ENCODE peak calls at places on chromosomes 3 and 15, in eight cellular contexts. One of them, this sample, is unnamed.

GRCh38 chr3:195542691-195543641 is at the start of gene PPP1R2:
- DNase-seq in heart right ventricle: peak
- DNase-seq in right atrium auricular region: peak
- DNase-seq in body of pancreas: peak
- DNase-seq in mammary epithelial cell: peak
- DNase-seq in upper lobe of right lung: peak
- DNase-seq in IMR-90: peak
- DNase-seq in lower lobe of right lung: peak
- DNase-seq in this sample: peak

GRCh38 chr3:193190387-193190786 is 50.6 kb upstream of the PLAAT1 start:
- DNase-seq in right atrium auricular region: no peak
- DNase-seq in body of pancreas: peak
- DNase-seq in heart right ventricle: no peak
- DNase-seq in IMR-90: no peak
- DNase-seq in upper lobe of right lung: no peak
- DNase-seq in lower lobe of right lung: no peak
- DNase-seq in mammary epithelial cell: peak
- DNase-seq in this sample: no peak

GRCh38 chr15:49154359-49154758 is 1.0 kb downstream of the COPS2 start:
- DNase-seq in lower lobe of right lung: no peak
- DNase-seq in body of pancreas: no peak
- DNase-seq in mammary epithelial cell: no peak
- DNase-seq in right atrium auricular region: no peak
- DNase-seq in heart right ventricle: no peak
- DNase-seq in upper lobe of right lung: no peak
- DNase-seq in IMR-90: no peak
- DNase-seq in this sample: no peak

GRCh38 chr15:101654191-101654590 is 2.0 kb upstream of the TM2D3 start:
- DNase-seq in upper lobe of right lung: no peak
- DNase-seq in right atrium auricular region: no peak
- DNase-seq in IMR-90: no peak
- DNase-seq in body of pancreas: no peak
- DNase-seq in lower lobe of right lung: no peak
- DNase-seq in mammary epithelial cell: no peak
- DNase-seq in heart right ventricle: no peak
- DNase-seq in this sample: no peak

GRCh38 chr3:77254967-77255831 is 215.3 kb downstream of the ROBO2 start:
- DNase-seq in right atrium auricular region: no peak
- DNase-seq in IMR-90: peak
- DNase-seq in lower lobe of right lung: no peak
- DNase-seq in upper lobe of right lung: no peak
- DNase-seq in body of pancreas: peak
- DNase-seq in mammary epithelial cell: peak
- DNase-seq in heart right ventricle: peak
- DNase-seq in this sample: peak

GRCh38 chr3:168249048-168249538 is 153.4 kb upstream of the GOLIM4 start:
- DNase-seq in mammary epithelial cell: peak
- DNase-seq in heart right ventricle: no peak
- DNase-seq in IMR-90: peak
- DNase-seq in body of pancreas: no peak
- DNase-seq in upper lobe of right lung: no peak
- DNase-seq in lower lobe of right lung: no peak
- DNase-seq in right atrium auricular region: no peak
- DNase-seq in this sample: peak

GRCh38 chr3:30747771-30748281 is 141.4 kb downstream of the TGFBR2 start:
- DNase-seq in lower lobe of right lung: no peak
- DNase-seq in body of pancreas: no peak
- DNase-seq in IMR-90: peak
- DNase-seq in heart right ventricle: no peak
- DNase-seq in right atrium auricular region: no peak
- DNase-seq in upper lobe of right lung: no peak
- DNase-seq in mammary epithelial cell: peak
- DNase-seq in this sample: peak

GRCh38 chr3:151219056-151219455 is 16.0 kb upstream of the GPR171 start:
- DNase-seq in heart right ventricle: no peak
- DNase-seq in IMR-90: peak
- DNase-seq in lower lobe of right lung: no peak
- DNase-seq in mammary epithelial cell: peak
- DNase-seq in body of pancreas: no peak
- DNase-seq in upper lobe of right lung: no peak
- DNase-seq in right atrium auricular region: no peak
- DNase-seq in this sample: peak

GRCh38 chr3:37903320-37903719 is 41.6 kb downstream of the CTDSPL start:
- DNase-seq in upper lobe of right lung: no peak
- DNase-seq in IMR-90: no peak
- DNase-seq in mammary epithelial cell: no peak
- DNase-seq in lower lobe of right lung: no peak
- DNase-seq in body of pancreas: no peak
- DNase-seq in heart right ventricle: no peak
- DNase-seq in right atrium auricular region: no peak
- DNase-seq in this sample: no peak

GRCh38 chr3:169002689-169003088 is 660.8 kb downstream of the MECOM start:
- DNase-seq in upper lobe of right lung: no peak
- DNase-seq in IMR-90: no peak
- DNase-seq in right atrium auricular region: no peak
- DNase-seq in lower lobe of right lung: no peak
- DNase-seq in heart right ventricle: no peak
- DNase-seq in body of pancreas: no peak
- DNase-seq in mammary epithelial cell: peak
- DNase-seq in this sample: no peak

GRCh38 chr15:51382787-51383186 is 41.3 kb downstream of the GLDN start:
- DNase-seq in right atrium auricular region: no peak
- DNase-seq in heart right ventricle: no peak
- DNase-seq in mammary epithelial cell: peak
- DNase-seq in upper lobe of right lung: no peak
- DNase-seq in lower lobe of right lung: no peak
- DNase-seq in IMR-90: peak
- DNase-seq in body of pancreas: peak
- DNase-seq in this sample: no peak

GRCh38 chr3:100536093-100536492 is 43.7 kb downstream of the TMEM45A start:
- DNase-seq in body of pancreas: no peak
- DNase-seq in IMR-90: no peak
- DNase-seq in lower lobe of right lung: no peak
- DNase-seq in right atrium auricular region: no peak
- DNase-seq in upper lobe of right lung: no peak
- DNase-seq in heart right ventricle: no peak
- DNase-seq in mammary epithelial cell: peak
- DNase-seq in this sample: peak

GRCh38 chr3:62132027-62132590 is 241.2 kb downstream of the FEZF2 start:
- DNase-seq in body of pancreas: no peak
- DNase-seq in right atrium auricular region: no peak
- DNase-seq in lower lobe of right lung: no peak
- DNase-seq in upper lobe of right lung: no peak
- DNase-seq in mammary epithelial cell: no peak
- DNase-seq in heart right ventricle: no peak
- DNase-seq in IMR-90: no peak
- DNase-seq in this sample: no peak

GRCh38 chr15:48424076-48424475 is 92.8 kb downstream of the DUT start:
- DNase-seq in upper lobe of right lung: no peak
- DNase-seq in lower lobe of right lung: no peak
- DNase-seq in heart right ventricle: no peak
- DNase-seq in right atrium auricular region: no peak
- DNase-seq in IMR-90: peak
- DNase-seq in body of pancreas: no peak
- DNase-seq in mammary epithelial cell: peak
- DNase-seq in this sample: peak

GRCh38 chr3:133655731-133656130 is 6.0 kb downstream of the TOPBP1 start:
- DNase-seq in right atrium auricular region: no peak
- DNase-seq in IMR-90: no peak
- DNase-seq in lower lobe of right lung: no peak
- DNase-seq in body of pancreas: no peak
- DNase-seq in upper lobe of right lung: no peak
- DNase-seq in mammary epithelial cell: no peak
- DNase-seq in heart right ventricle: no peak
- DNase-seq in this sample: no peak

GRCh38 chr15:70323111-70323851 is 225.6 kb upstream of the TLE3 start:
- DNase-seq in lower lobe of right lung: no peak
- DNase-seq in IMR-90: no peak
- DNase-seq in body of pancreas: no peak
- DNase-seq in right atrium auricular region: peak
- DNase-seq in mammary epithelial cell: no peak
- DNase-seq in upper lobe of right lung: no peak
- DNase-seq in heart right ventricle: peak
- DNase-seq in this sample: no peak

GRCh38 chr3:194321666-194322640 is 29.2 kb downstream of the CPN2 start:
- DNase-seq in IMR-90: no peak
- DNase-seq in lower lobe of right lung: no peak
- DNase-seq in right atrium auricular region: no peak
- DNase-seq in body of pancreas: no peak
- DNase-seq in mammary epithelial cell: no peak
- DNase-seq in upper lobe of right lung: no peak
- DNase-seq in heart right ventricle: no peak
- DNase-seq in this sample: peak

GRCh38 chr3:12430086-12430485 is 54.2 kb upstream of the TSEN2 start:
- DNase-seq in heart right ventricle: no peak
- DNase-seq in upper lobe of right lung: no peak
- DNase-seq in lower lobe of right lung: no peak
- DNase-seq in body of pancreas: no peak
- DNase-seq in IMR-90: no peak
- DNase-seq in right atrium auricular region: no peak
- DNase-seq in mammary epithelial cell: no peak
- DNase-seq in this sample: no peak

GRCh38 chr15:74589826-74590225 is 25.8 kb upstream of the CLK3 start:
- DNase-seq in lower lobe of right lung: no peak
- DNase-seq in right atrium auricular region: no peak
- DNase-seq in body of pancreas: no peak
- DNase-seq in heart right ventricle: no peak
- DNase-seq in IMR-90: no peak
- DNase-seq in upper lobe of right lung: no peak
- DNase-seq in mammary epithelial cell: no peak
- DNase-seq in this sample: no peak
- H3K27ac ChIP-seq in lower lobe of right lung: no peak
- H3K27ac ChIP-seq in right atrium auricular region: no peak
- H3K27ac ChIP-seq in body of pancreas: no peak
- H3K27ac ChIP-seq in heart right ventricle: no peak
- H3K27ac ChIP-seq in IMR-90: no peak
- H3K27ac ChIP-seq in upper lobe of right lung: peak
- H3K27ac ChIP-seq in mammary epithelial cell: peak
- H3K27ac ChIP-seq in this sample: peak

DNA sequence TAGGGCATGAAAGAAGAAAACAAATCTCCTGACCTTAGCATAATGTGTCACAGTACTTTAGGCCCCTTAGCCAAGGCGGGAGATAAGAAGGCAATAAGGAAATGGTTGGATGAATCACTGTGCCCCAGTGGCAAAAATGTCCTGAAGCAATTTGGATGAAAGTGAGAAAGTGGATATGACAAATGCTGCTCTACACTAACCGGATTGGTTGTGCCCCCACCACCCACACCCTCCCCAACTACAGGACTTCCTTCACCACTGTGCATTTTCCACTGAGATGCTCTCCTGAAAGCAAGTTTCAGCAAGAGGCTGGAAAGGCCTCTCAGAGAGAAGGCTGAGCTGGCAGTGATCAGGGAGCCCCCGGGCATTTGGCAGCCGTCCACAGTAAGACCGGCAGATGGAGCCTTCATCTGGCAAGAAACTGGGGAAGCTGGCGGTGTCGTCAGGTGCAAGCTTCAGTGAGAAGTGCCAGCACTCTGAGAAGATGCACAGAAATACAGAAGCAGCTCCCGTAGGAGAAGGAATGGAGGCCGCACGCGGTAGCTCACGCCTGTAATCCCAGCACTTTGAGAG is 63.8 kb downstream of the ATP1B3 start:
- DNase-seq in mammary epithelial cell: peak
- DNase-seq in IMR-90: peak
- DNase-seq in upper lobe of right lung: no peak
- DNase-seq in lower lobe of right lung: no peak
- DNase-seq in body of pancreas: peak
- DNase-seq in heart right ventricle: no peak
- DNase-seq in right atrium auricular region: no peak
- DNase-seq in this sample: peak
- TF ChIP-seq CTCF in mammary epithelial cell: no peak
- TF ChIP-seq CTCF in IMR-90: no peak
- TF ChIP-seq CTCF in upper lobe of right lung: no peak
- TF ChIP-seq CTCF in lower lobe of right lung: no peak
- TF ChIP-seq CTCF in body of pancreas: no peak
- TF ChIP-seq CTCF in heart right ventricle: no peak
- TF ChIP-seq CTCF in right atrium auricular region: no peak
- TF ChIP-seq CTCF in this sample: peak

GRCh38 chr3:89256395-89256794 is 149.0 kb downstream of the EPHA3 start:
- DNase-seq in mammary epithelial cell: no peak
- DNase-seq in upper lobe of right lung: no peak
- DNase-seq in heart right ventricle: no peak
- DNase-seq in lower lobe of right lung: no peak
- DNase-seq in right atrium auricular region: no peak
- DNase-seq in body of pancreas: no peak
- DNase-seq in IMR-90: no peak
- DNase-seq in this sample: no peak

GRCh38 chr3:89246326-89246725 is 138.9 kb downstream of the EPHA3 start:
- DNase-seq in body of pancreas: no peak
- DNase-seq in right atrium auricular region: no peak
- DNase-seq in IMR-90: no peak
- DNase-seq in upper lobe of right lung: no peak
- DNase-seq in lower lobe of right lung: no peak
- DNase-seq in mammary epithelial cell: no peak
- DNase-seq in heart right ventricle: no peak
- DNase-seq in this sample: no peak

GRCh38 chr3:89252865-89253264 is 145.4 kb downstream of the EPHA3 start:
- DNase-seq in body of pancreas: no peak
- DNase-seq in IMR-90: no peak
- DNase-seq in lower lobe of right lung: no peak
- DNase-seq in right atrium auricular region: no peak
- DNase-seq in heart right ventricle: no peak
- DNase-seq in upper lobe of right lung: no peak
- DNase-seq in mammary epithelial cell: no peak
- DNase-seq in this sample: peak

DNA sequence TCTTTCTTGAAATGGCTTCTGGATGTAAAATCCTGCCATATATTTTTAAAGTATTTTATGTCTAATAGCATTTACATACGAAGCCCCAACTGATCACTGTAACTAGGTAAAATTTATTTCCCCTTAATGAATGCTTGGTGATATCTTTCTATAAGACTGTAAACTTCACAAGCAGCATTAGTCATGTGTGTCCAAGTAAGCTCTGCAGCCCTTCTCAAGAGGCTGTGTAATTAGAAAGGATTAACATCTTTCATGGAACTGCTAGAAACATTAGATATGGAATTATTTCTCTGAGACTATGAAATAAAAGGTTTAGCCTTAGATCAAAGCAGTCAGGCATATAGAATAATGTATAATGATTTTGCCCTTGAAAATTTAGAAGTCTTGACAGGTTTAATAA is 143.3 kb downstream of the EPHA3 start:
- DNase-seq in lower lobe of right lung: no peak
- DNase-seq in mammary epithelial cell: no peak
- DNase-seq in right atrium auricular region: no peak
- DNase-seq in body of pancreas: no peak
- DNase-seq in upper lobe of right lung: no peak
- DNase-seq in heart right ventricle: no peak
- DNase-seq in IMR-90: no peak
- DNase-seq in this sample: no peak
- H3K27ac ChIP-seq in lower lobe of right lung: no peak
- H3K27ac ChIP-seq in mammary epithelial cell: no peak
- H3K27ac ChIP-seq in right atrium auricular region: no peak
- H3K27ac ChIP-seq in body of pancreas: no peak
- H3K27ac ChIP-seq in upper lobe of right lung: no peak
- H3K27ac ChIP-seq in heart right ventricle: no peak
- H3K27ac ChIP-seq in IMR-90: no peak
- H3K27ac ChIP-seq in this sample: no peak

DNA sequence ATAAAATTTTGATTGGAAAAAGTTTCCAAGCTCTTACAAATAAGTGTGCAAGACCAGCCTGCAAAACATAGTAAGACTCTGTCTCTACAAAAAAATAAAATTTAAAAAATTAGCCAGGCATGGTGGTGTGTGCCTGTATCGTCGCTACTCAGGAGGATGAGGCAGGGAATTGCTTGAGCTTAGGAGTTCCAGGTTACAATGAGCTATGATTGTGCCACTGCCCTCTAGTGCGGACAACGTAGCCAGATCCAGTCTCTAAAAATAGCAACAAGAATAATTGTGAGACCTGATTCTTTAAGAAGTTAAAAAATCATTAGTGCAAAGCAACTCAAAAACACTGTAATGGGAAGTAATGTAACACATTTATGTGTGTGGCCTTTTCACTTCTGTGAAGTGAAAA is 251.6 kb downstream of the RBMS3 start:
- DNase-seq in lower lobe of right lung: no peak
- DNase-seq in mammary epithelial cell: no peak
- DNase-seq in heart right ventricle: no peak
- DNase-seq in body of pancreas: no peak
- DNase-seq in upper lobe of right lung: no peak
- DNase-seq in right atrium auricular region: no peak
- DNase-seq in IMR-90: no peak
- DNase-seq in this sample: no peak
- TF ChIP-seq CTCF in lower lobe of right lung: no peak
- TF ChIP-seq CTCF in mammary epithelial cell: no peak
- TF ChIP-seq CTCF in heart right ventricle: peak
- TF ChIP-seq CTCF in body of pancreas: no peak
- TF ChIP-seq CTCF in upper lobe of right lung: no peak
- TF ChIP-seq CTCF in right atrium auricular region: no peak
- TF ChIP-seq CTCF in IMR-90: no peak
- TF ChIP-seq CTCF in this sample: no peak

This sample was measured in foreskin keratinocyte.